ENCODE peak calls at places on chromosomes 3 and 15, in four cellular contexts. M is BJ; L is activated naive CD4-positive, alpha-beta T cell treated with anti-CD3 and anti-CD28 coated beads, Interleukin-2, amount 50 U/mL, for 16 hours; O is NCI-H510A. Z is an unnamed sample.

GRCh38 chr3:64104691-64105101 is 81.4 kb upstream of the PSMD6 start:
- DNase-seq in M (peak), L (no peak), O (no peak), Z (no peak)

GRCh38 chr3:66593978-66594377 is 93.2 kb upstream of the LRIG1 start:
- DNase-seq in M (peak), L (no peak), O (no peak), Z (peak)

GRCh38 chr3:67863869-67864268 is 209.5 kb upstream of the SUCLG2 start:
- DNase-seq in M (no peak), L (no peak), O (no peak), Z (no peak)

GRCh38 chr15:75362642-75363249 is 5.7 kb downstream of the MAN2C1 start:
- DNase-seq in M (no peak), L (no peak), O (no peak), Z (no peak)

GRCh38 chr15:83066034-83066760 is 855 bp downstream of the BTBD1 start:
- DNase-seq in M (no peak), L (no peak), O (no peak), Z (no peak)

GRCh38 chr3:160472344-160472743 is 22.8 kb upstream of the TRIM59 start:
- DNase-seq in M (no peak), L (no peak), O (no peak), Z (no peak)

GRCh38 chr3:48855681-48856447 is 8.2 kb upstream of the PRKAR2A start:
- DNase-seq in M (no peak), L (no peak), O (no peak), Z (no peak)

GRCh38 chr3:164450276-164450905 is 627.9 kb downstream of the SI start:
- DNase-seq in M (no peak), L (no peak), O (no peak), Z (no peak)

GRCh38 chr3:153260681-153261080 is 98.7 kb downstream of the RAP2B start:
- DNase-seq in M (no peak), L (no peak), O (no peak), Z (no peak)

GRCh38 chr3:113128386-113129015 is 82.9 kb upstream of the BOC start:
- DNase-seq in M (no peak), L (no peak), O (no peak), Z (no peak)

GRCh38 chr15:100781061-100781960 is 98.3 kb upstream of the ALDH1A3 start:
- DNase-seq in M (no peak), L (no peak), O (no peak), Z (no peak)

GRCh38 chr3:185781759-185782158 is 43.1 kb downstream of the IGF2BP2 start:
- DNase-seq in M (no peak), L (no peak), O (no peak), Z (peak)

GRCh38 chr3:133854971-133855370 is 40.7 kb downstream of the RAB6B start:
- DNase-seq in M (no peak), L (no peak), O (no peak), Z (no peak)

GRCh38 chr3:21620511-21621395 is 130.3 kb downstream of the ZNF385D start:
- DNase-seq in M (no peak), L (no peak), O (no peak), Z (no peak)

GRCh38 chr3:58188921-58189451 is 21.8 kb downstream of the DNASE1L3 start:
- DNase-seq in M (no peak), L (no peak), O (no peak), Z (no peak)

GRCh38 chr3:105967117-105967516 is 98.3 kb upstream of the CBLB start:
- DNase-seq in M (peak), L (no peak), O (no peak), Z (no peak)

GRCh38 chr3:161403251-161403650 is 31.9 kb upstream of the SPTSSB start:
- DNase-seq in M (no peak), L (no peak), O (no peak), Z (no peak)

GRCh38 chr15:83199288-83199687 is 8.3 kb downstream of the HDGFL3 start:
- DNase-seq in M (no peak), L (peak), O (no peak), Z (no peak)

GRCh38 chr15:69648775-69649735 is 196.4 kb downstream of the RPLP1 start:
- DNase-seq in M (no peak), L (no peak), O (no peak), Z (no peak)

GRCh38 chr15:89200182-89200581 is 21.2 kb downstream of the RLBP1 start:
- DNase-seq in M (no peak), L (no peak), O (no peak), Z (no peak)

GRCh38 chr15:55846108-55846707 is 103.3 kb upstream of the PRTG start:
- DNase-seq in M (peak), L (no peak), O (no peak), Z (peak)

GRCh38 chr15:65841121-65841930 is 28.0 kb upstream of the RAB11A start:
- DNase-seq in M (no peak), L (no peak), O (no peak), Z (no peak)

GRCh38 chr3:190345027-190345821 is 23.0 kb upstream of the CLDN1 start:
- DNase-seq in M (peak), L (no peak), O (no peak), Z (peak)

GRCh38 chr15:51770902-51771301 is 19.5 kb downstream of the TMOD2 start:
- DNase-seq in M (no peak), L (no peak), O (no peak), Z (no peak)

GRCh38 chr15:60843482-60843881 is 364.5 kb upstream of the ICE2 start:
- DNase-seq in M (no peak), L (no peak), O (no peak), Z (no peak)

GRCh38 chr3:175238848-175239247 is 379.7 kb downstream of the NAALADL2 start:
- DNase-seq in M (no peak), L (no peak), O (peak), Z (no peak)

GRCh38 chr3:124887177-124887995 is at the start of gene ITGB5:
- DNase-seq in M (peak), L (peak), O (peak), Z (no peak)

GRCh38 chr15:100308222-100309007 is 33.4 kb downstream of the ADAMTS17 start:
- DNase-seq in M (no peak), L (no peak), O (no peak), Z (no peak)

GRCh38 chr15:83424101-83424500 is 23.0 kb upstream of the SH3GL3 start:
- DNase-seq in M (no peak), L (no peak), O (no peak), Z (no peak)

GRCh38 chr15:74614744-74615312 is 808 bp upstream of the CLK3 start:
- DNase-seq in M (no peak), L (peak), O (no peak), Z (no peak)

GRCh38 chr15:65258863-65259262 is 27.8 kb downstream of the PARP16 start:
- DNase-seq in M (peak), L (no peak), O (no peak), Z (no peak)

GRCh38 chr3:58986654-58987053 is 63.2 kb downstream of the CFAP20DC start:
- DNase-seq in M (no peak), L (no peak), O (no peak), Z (no peak)

GRCh38 chr3:140595295-140595694 is 82.6 kb upstream of the TRIM42 start:
- DNase-seq in M (no peak), L (no peak), O (no peak), Z (no peak)

GRCh38 chr3:182618085-182618732 is 175.1 kb upstream of the ATP11B start:
- DNase-seq in M (no peak), L (no peak), O (no peak), Z (no peak)

GRCh38 chr3:120526011-120526870 is 69.9 kb upstream of the NDUFB4 start:
- DNase-seq in M (no peak), L (no peak), O (no peak), Z (no peak)

GRCh38 chr3:34005886-34006285 is 207.5 kb downstream of the PDCD6IP start:
- DNase-seq in M (no peak), L (no peak), O (no peak), Z (peak)

Z was measured in AG04449.